ENCODE peak calls at places on chromosomes 3 and 15, in five cellular contexts. X is tibial artery; O is heart right ventricle; U is CD8-positive, alpha-beta T cell; J is A549. L is an unnamed sample. For H3K4me1, the result is how much of the 10 kb centered on the place peaks cover.

GRCh38 chr3:38022887-38023709 is 6.3 kb downstream of the PLCD1 start:
- DNase-seq in X (no peak), O (no peak), U (no peak), J (no peak), L (peak)

GRCh38 chr15:68298882-68299381 is 21.4 kb downstream of the FEM1B start:
- DNase-seq in X (no peak), O (no peak), U (no peak), J (no peak), L (no peak)

GRCh38 chr3:105899528-105899927 is 30.7 kb upstream of the CBLB start:
- DNase-seq in X (no peak), O (no peak), U (no peak), J (peak), L (no peak)

GRCh38 chr15:73991260-73991659 is 835 bp downstream of the STOML1 start:
- DNase-seq in X (peak), O (peak), U (no peak), J (no peak), L (peak)

GRCh38 chr15:77865106-77865630 is 212.3 kb downstream of the TBC1D2B start:
- DNase-seq in X (no peak), O (no peak), U (no peak), J (no peak), L (no peak)

GRCh38 chr15:69253156-69253555 is 45.6 kb upstream of the PAQR5 start:
- DNase-seq in X (no peak), O (peak), U (no peak), J (peak), L (peak)

GRCh38 chr15:88344786-88345185 is 88.2 kb upstream of the NTRK3 start:
- DNase-seq in X (no peak), O (no peak), U (no peak), J (no peak), L (peak)

GRCh38 chr15:99729920-99730319 is 3.3 kb downstream of the LYSMD4 start:
- DNase-seq in X (peak), O (no peak), U (no peak), J (peak), L (peak)

GRCh38 chr3:32969656-32970055 is 18.2 kb downstream of the CCR4 start:
- DNase-seq in X (no peak), O (no peak), U (no peak), J (peak), L (peak)

GRCh38 chr15:65086680-65087111 is 10.2 kb downstream of the KBTBD13 start:
- DNase-seq in X (no peak), O (no peak), U (no peak), J (peak), L (peak)

GRCh38 chr3:51568041-51568440 is 29.5 kb downstream of the RAD54L2 start:
- DNase-seq in X (no peak), O (no peak), U (no peak), J (no peak), L (no peak)

GRCh38 chr3:59879033-59879655 is 829.3 kb upstream of the CFAP20DC start:
- DNase-seq in X (no peak), O (no peak), U (no peak), J (no peak), L (no peak)

GRCh38 chr3:70108072-70108471 is 108.5 kb downstream of the SAMMSON start:
- DNase-seq in X (no peak), O (no peak), U (no peak), J (peak), L (peak)

GRCh38 chr3:100089802-100090668 is 24.3 kb downstream of the FILIP1L start:
- DNase-seq in X (no peak), O (no peak), U (no peak), J (peak), L (peak)

GRCh38 chr15:51367322-51367976 is 26.0 kb downstream of the GLDN start:
- DNase-seq in X (no peak), O (no peak), U (no peak), J (peak), L (peak)

GRCh38 chr3:100537646-100538338 is 45.4 kb downstream of the TMEM45A start:
- DNase-seq in X (no peak), O (no peak), U (no peak), J (no peak), L (no peak)

GRCh38 chr3:139935071-139935865 is at the start of gene CLSTN2:
- DNase-seq in X (peak), O (peak), U (no peak), J (peak), L (peak)

GRCh38 chr3:78986702-78987101 is 781.1 kb downstream of the ROBO1 start:
- DNase-seq in X (no peak), O (no peak), U (no peak), J (no peak), L (no peak)

GRCh38 chr3:162224736-162225135 is 728.1 kb downstream of the OTOL1 start:
- DNase-seq in X (no peak), O (no peak), U (no peak), J (no peak), L (no peak)

GRCh38 chr3:172580680-172581079 is 57.5 kb upstream of the TNFSF10 start:
- DNase-seq in X (no peak), O (no peak), U (no peak), J (no peak), L (no peak)

GRCh38 chr15:39213385-39213840 is 367.5 kb upstream of the THBS1 start:
- DNase-seq in X (no peak), O (peak), U (no peak), J (peak), L (peak)

GRCh38 chr3:40800343-40800742 is 275.6 kb downstream of the ZNF621 start:
- DNase-seq in X (peak), O (no peak), U (no peak), J (peak), L (peak)

GRCh38 chr15:39272901-39273300 is 308.0 kb upstream of the THBS1 start:
- DNase-seq in X (no peak), O (no peak), U (no peak), J (no peak), L (no peak)

GRCh38 chr15:82414536-82415191 is 15.0 kb upstream of the GOLGA6L9 start:
- DNase-seq in X (no peak), O (no peak), U (no peak), J (peak), L (peak)

GRCh38 chr15:45225506-45226273 is 26.3 kb upstream of the SLC28A2 start:
- DNase-seq in X (no peak), O (no peak), U (no peak), J (no peak), L (no peak)

GRCh38 chr3:175002732-175003143 is 143.6 kb downstream of the NAALADL2 start:
- DNase-seq in X (no peak), O (no peak), U (no peak), J (no peak), L (peak)

GRCh38 chr15:89648106-89649012 is 6.9 kb downstream of the KIF7 start:
- DNase-seq in X (peak), O (no peak), U (no peak), J (no peak), L (no peak)

GRCh38 chr3:129616713-129617112 is 10.2 kb upstream of the PLXND1 start:
- DNase-seq in X (peak), O (peak), U (no peak), J (no peak), L (no peak)

GRCh38 chr3:150000631-150001030 is 29.9 kb upstream of the PFN2 start:
- DNase-seq in X (no peak), O (no peak), U (no peak), J (no peak), L (no peak)

GRCh38 chr15:34693053-34693744 is 61.6 kb downstream of the GJD2 start:
- DNase-seq in X (no peak), O (no peak), U (no peak), J (no peak), L (no peak)

GRCh38 chr3:146052791-146053310 is 108.1 kb downstream of the PLOD2 start:
- DNase-seq in X (no peak), O (no peak), U (no peak), J (no peak), L (peak)

GRCh38 chr3:58620446-58620845 is 43.3 kb upstream of the FAM107A start:
- DNase-seq in X (no peak), O (no peak), U (no peak), J (no peak), L (no peak)

GRCh38 chr15:31476866-31477265 is 150.2 kb downstream of the KLF13 start:
- DNase-seq in X (no peak), O (no peak), U (no peak), J (no peak), L (no peak)

GRCh38 chr3:148366743-148367410 is 330.8 kb upstream of the AGTR1 start:
- DNase-seq in X (no peak), O (no peak), U (no peak), J (peak), L (no peak)

GRCh38 chr3:168249539-168250414 is 154.1 kb upstream of the GOLIM4 start:
- DNase-seq in X (peak), O (peak), U (no peak), J (peak), L (peak)

GRCh38 chr3:87503901-87504498 is 227.6 kb upstream of the POU1F1 start:
- DNase-seq in X (no peak), O (no peak), U (no peak), J (peak), L (peak)

GRCh38 chr15:85408270-85408746 is 27.9 kb downstream of the AKAP13 start:
- DNase-seq in X (no peak), O (no peak), U (no peak), J (no peak), L (no peak)

DNA sequence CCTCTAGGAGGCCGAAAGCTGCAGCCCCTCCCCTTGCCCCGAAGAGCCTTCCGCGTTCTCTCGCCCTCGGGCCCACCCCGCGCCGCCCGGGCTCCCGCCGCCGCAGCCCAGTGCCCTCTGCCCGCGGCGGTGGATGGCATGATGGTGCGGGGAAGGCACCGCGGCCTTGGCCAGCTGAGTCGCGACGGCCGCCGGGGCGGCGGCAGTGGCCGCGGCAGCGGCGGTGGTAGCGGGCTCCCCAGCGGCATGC is 1.2 kb downstream of the TLNRD1 start:
- DNase-seq in X (no peak), O (no peak), U (no peak), J (no peak), L (peak)
- H3K4me1 ChIP-seq in X (under half), O (half or more), U (under half), J (under half), L (under half)

GRCh38 chr3:151144756-151145155 is 58.3 kb downstream of the GPR171 start:
- DNase-seq in X (no peak), O (no peak), U (no peak), J (no peak), L (no peak)

GRCh38 chr3:151146731-151147091 is 56.3 kb downstream of the GPR171 start:
- DNase-seq in X (no peak), O (no peak), U (no peak), J (no peak), L (no peak)

GRCh38 chr3:151146071-151146730 is 56.8 kb downstream of the GPR171 start:
- DNase-seq in X (peak), O (peak), U (peak), J (peak), L (peak)

GRCh38 chr3:151145713-151146070 is 57.3 kb downstream of the GPR171 start:
- DNase-seq in X (no peak), O (no peak), U (no peak), J (no peak), L (no peak)

GRCh38 chr3:151147299-151147698 is 55.7 kb downstream of the GPR171 start:
- DNase-seq in X (no peak), O (no peak), U (no peak), J (no peak), L (no peak)
- H3K4me1 ChIP-seq in X (under half), O (under half), U (under half), J (under half), L (under half)

GRCh38 chr3:39147711-39148115 is 5.7 kb downstream of the CSRNP1 start:
- DNase-seq in X (no peak), O (no peak), U (no peak), J (no peak), L (peak)

GRCh38 chr3:39146611-39147373 is 6.6 kb downstream of the CSRNP1 start:
- DNase-seq in X (peak), O (peak), U (peak), J (peak), L (peak)

GRCh38 chr3:39147374-39147709 is 6.0 kb downstream of the CSRNP1 start:
- DNase-seq in X (no peak), O (no peak), U (no peak), J (no peak), L (no peak)

GRCh38 chr3:39144748-39145380 is 8.5 kb downstream of the CSRNP1 start:
- DNase-seq in X (no peak), O (no peak), U (no peak), J (no peak), L (no peak)

GRCh38 chr3:39146083-39146501 is 7.3 kb downstream of the CSRNP1 start:
- DNase-seq in X (no peak), O (no peak), U (no peak), J (no peak), L (peak)
- H3K4me1 ChIP-seq in X (half or more), O (half or more), U (under half), J (half or more), L (half or more)

GRCh38 chr3:179955798-179956197 is 80.9 kb downstream of the PEX5L start:
- DNase-seq in X (no peak), O (no peak), U (no peak), J (no peak), L (no peak)
- H3K4me1 ChIP-seq in X (under half), O (under half), U (under half), J (under half), L (under half)

GRCh38 chr3:279325-279724 is 82.8 kb downstream of the CHL1 start:
- DNase-seq in X (no peak), O (no peak), U (no peak), J (no peak), L (no peak)

GRCh38 chr3:280691-281090 is 84.1 kb downstream of the CHL1 start:
- DNase-seq in X (no peak), O (no peak), U (no peak), J (no peak), L (no peak)

GRCh38 chr3:278300-279064 is 81.9 kb downstream of the CHL1 start:
- DNase-seq in X (no peak), O (no peak), U (no peak), J (no peak), L (no peak)

GRCh38 chr3:277873-278272 is 81.3 kb downstream of the CHL1 start:
- DNase-seq in X (no peak), O (no peak), U (no peak), J (no peak), L (no peak)
- H3K4me1 ChIP-seq in X (under half), O (under half), U (under half), J (under half), L (under half)